ENCODE peak calls at places on chromosome 21, in four cellular contexts. M is left ventricle myocardium inferior, E is lower lobe of right lung, V is Peyer's patch. J is an unnamed sample.

GRCh38 chr21:17540530-17540929 is 27.7 kb downstream of the CXADR start:
- DNase-seq in E (no peak), V (no peak), M (no peak), J (no peak)

GRCh38 chr21:29246614-29247013 is 52.1 kb upstream of the BACH1 start:
- DNase-seq in E (no peak), M (no peak), V (no peak), J (no peak)

GRCh38 chr21:28633803-28634572 is 358.7 kb downstream of the LTN1 start:
- DNase-seq in V (no peak), M (peak; percentile 29), E (no peak), J (no peak)

GRCh38 chr21:37193676-37194075 is 73.5 kb downstream of the VPS26C start:
- DNase-seq in E (no peak), V (no peak), M (no peak), J (no peak)

GRCh38 chr21:33546076-33546475 is 3.2 kb downstream of the SON start:
- DNase-seq in V (no peak), M (no peak), E (no peak), J (no peak)

GRCh38 chr21:38850277-38850951 is 44.7 kb downstream of the ETS2 start:
- DNase-seq in E (no peak), M (no peak), V (no peak), J (no peak)

GRCh38 chr21:41396452-41397107 is 29.5 kb upstream of the MX1 start:
- DNase-seq in V (no peak), E (peak; percentile 85), M (peak; percentile 33), J (peak; percentile 81)

GRCh38 chr21:32881458-32881857 is 109.9 kb upstream of the PAXBP1 start:
- DNase-seq in V (no peak), M (no peak), E (no peak), J (no peak)

GRCh38 chr21:29454179-29454578 is 155.5 kb downstream of the BACH1 start:
- DNase-seq in M (no peak), V (no peak), E (no peak), J (no peak)

GRCh38 chr21:43712268-43712942 is 6.5 kb upstream of the PDXK start:
- DNase-seq in M (no peak), V (no peak), E (peak; percentile 89), J (peak; percentile 87)

GRCh38 chr21:43703068-43703880 is 15.7 kb upstream of the PDXK start:
- DNase-seq in M (peak; percentile 71), V (peak; percentile 47), E (peak; percentile 72), J (no peak)

GRCh38 chr21:43707462-43707861 is 11.5 kb upstream of the PDXK start:
- DNase-seq in V (no peak), E (no peak), M (no peak), J (no peak)

GRCh38 chr21:43708745-43709381 is 10.1 kb upstream of the PDXK start:
- DNase-seq in E (no peak), M (no peak), V (no peak), J (no peak)
- H3K4me1 ChIP-seq in E (peaks cover 3% of the 10 kb centered on the region), M (peaks cover under 1% of the 10 kb centered on the region), V (no peaks in the 10 kb centered on the region), J (peaks cover 4% of the 10 kb centered on the region)

DNA sequence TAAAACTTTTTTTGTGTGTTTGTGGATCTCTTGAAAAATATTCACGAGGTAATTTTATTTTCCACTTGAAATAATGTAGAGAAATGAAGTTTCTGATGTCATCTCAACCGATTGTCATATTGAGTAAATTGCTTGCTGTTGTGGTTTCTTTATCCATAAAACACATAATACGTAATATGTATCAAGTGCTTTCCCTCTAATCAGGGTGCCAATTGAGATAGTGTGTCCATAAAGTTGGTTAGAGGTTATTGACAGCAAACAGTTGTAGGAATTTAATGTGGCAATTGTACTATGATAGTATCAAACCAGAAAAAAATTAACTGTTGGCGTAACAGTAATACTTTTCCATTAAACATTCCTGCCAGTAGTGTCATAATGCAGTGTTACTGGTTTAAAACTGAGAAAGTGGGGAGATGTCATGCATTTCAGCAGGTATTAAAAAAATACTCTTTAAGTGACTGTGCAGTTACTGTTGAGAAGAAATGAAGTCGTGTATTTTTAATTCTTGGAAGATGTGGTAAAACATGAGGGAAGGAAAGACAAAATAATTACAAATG is 38.3 kb downstream of the USP25 start:
- DNase-seq in M (no peak), V (no peak), E (no peak), J (no peak)
- TF ChIP-seq CTCF in M (no peak), V (no peak), E (no peak), J (no peak)

GRCh38 chr21:31663584-31664249 is 4.2 kb downstream of the SOD1 start:
- DNase-seq in E (no peak), M (no peak), V (no peak), J (no peak)

GRCh38 chr21:31667639-31668038 is 8.1 kb downstream of the SOD1 start:
- DNase-seq in E (no peak), V (no peak), M (no peak), J (no peak)

GRCh38 chr21:31666445-31667010 is 7.0 kb downstream of the SOD1 start:
- DNase-seq in V (no peak), E (no peak), M (no peak), J (no peak)

GRCh38 chr21:31667141-31667540 is 7.6 kb downstream of the SOD1 start:
- DNase-seq in E (no peak), M (no peak), V (no peak), J (no peak)

DNA sequence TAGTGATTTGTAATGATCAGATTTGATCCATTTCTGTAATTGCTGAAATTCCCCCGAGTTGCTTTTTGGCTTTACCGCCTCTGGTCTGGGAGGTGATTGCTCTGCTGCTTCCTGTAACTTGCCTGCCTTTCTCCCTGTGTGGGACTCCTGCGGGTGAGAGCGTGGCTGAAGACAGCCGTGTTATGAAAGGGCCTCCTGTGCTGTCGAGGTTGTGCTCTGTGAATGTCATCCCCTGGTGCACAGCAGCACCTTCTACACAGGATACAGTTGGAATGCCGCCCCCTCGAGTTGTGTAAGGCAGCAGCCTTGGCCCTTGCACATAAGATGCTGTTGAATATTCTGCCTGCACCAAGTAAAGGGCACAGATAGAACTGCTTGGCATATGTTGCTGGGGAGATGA is 5.9 kb downstream of the SOD1 start:
- DNase-seq in E (no peak), V (no peak), M (no peak), J (no peak)
- H3K27ac ChIP-seq in E (no peak overlapping the region), V (peak overlapping the region; percentile 10), M (no peak overlapping the region), J (no peak overlapping the region)

DNA sequence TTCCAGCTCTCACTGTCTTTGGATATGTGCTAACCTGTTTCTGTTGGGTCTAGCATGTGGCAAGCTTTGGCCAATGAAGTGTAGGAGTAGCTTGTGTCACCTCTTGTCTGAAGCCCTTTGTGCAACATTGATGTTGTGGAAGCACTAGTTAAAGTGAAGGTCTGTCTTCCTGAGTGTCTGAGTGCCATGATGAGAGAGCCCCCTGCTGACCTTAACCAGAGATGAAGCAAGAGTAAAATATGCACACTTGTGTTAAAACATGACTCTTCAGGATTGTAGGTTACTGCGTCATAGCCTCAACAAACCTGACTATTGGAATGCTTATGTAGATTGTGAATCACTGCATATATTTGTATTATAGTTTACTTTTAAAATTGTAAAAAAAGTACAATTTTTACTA is 103.7 kb downstream of the NCAM2 start:
- DNase-seq in E (no peak), V (no peak), M (no peak), J (no peak)
- H3K4me1 ChIP-seq in E (no peaks in the 10 kb centered on the region), V (no peaks in the 10 kb centered on the region), M (no peaks in the 10 kb centered on the region), J (no peaks in the 10 kb centered on the region)

GRCh38 chr21:36171327-36171726 is 14.7 kb downstream of the DOP1B start:
- DNase-seq in V (no peak), E (no peak), M (no peak), J (no peak)

GRCh38 chr21:36171741-36172331 is 15.2 kb downstream of the DOP1B start:
- DNase-seq in E (no peak), V (no peak), M (peak; percentile 51), J (no peak)

GRCh38 chr21:36170823-36171222 is 14.2 kb downstream of the DOP1B start:
- DNase-seq in E (no peak), V (no peak), M (no peak), J (no peak)

GRCh38 chr21:36166705-36167104 is 10.1 kb downstream of the DOP1B start:
- DNase-seq in M (no peak), E (no peak), V (no peak), J (no peak)

GRCh38 chr21:36169465-36170128 is 13.0 kb downstream of the DOP1B start:
- DNase-seq in V (no peak), E (peak; percentile 74), M (peak; percentile 31), J (peak; percentile 76)
- TF ChIP-seq CTCF in V (no peak), E (no peak), M (no peak), J (no peak)

GRCh38 chr21:45551316-45551715 is 9.1 kb upstream of the SLC19A1 start:
- DNase-seq in E (peak; percentile 47), V (peak; percentile 41), M (peak; percentile 9), J (peak; percentile 46)
- H3K27ac ChIP-seq in E (peak overlapping the region; percentile 81), V (peak overlapping the region; percentile 50), M (no peak overlapping the region), J (peak overlapping the region; percentile 82)

GRCh38 chr21:43292041-43292865 is 123.4 kb downstream of the CRYAA start:
- DNase-seq in E (peak; percentile 40), V (no peak), M (peak; percentile 13), J (peak; percentile 37)
- H3K4me1 ChIP-seq in E (no peaks in the 10 kb centered on the region), V (no peaks in the 10 kb centered on the region), M (no peaks in the 10 kb centered on the region), J (no peaks in the 10 kb centered on the region)